ENCODE peak calls at places on chromosomes 2 and 18, in seven cellular contexts. One of them, this sample, is unnamed.

GRCh38 chr2:133986881-133987793 is 266.7 kb upstream of the MGAT5 start:
- DNase-seq in activated T-cell treated with anti-CD3 and anti-CD28 coated beads, Interleukin-2, amount 50 U/mL, for 4 hours: no peak
- DNase-seq in fibroblast of pulmonary artery: no peak
- DNase-seq in activated CD4-positive, alpha-beta T cell treated with anti-CD3 and anti-CD28 coated beads, Interleukin-2, amount 50 U/mL, for 1 hour: no peak
- DNase-seq in stimulated activated CD4-positive, alpha-beta T cell treated with anti-CD3 and anti-CD28 coated beads, Interleukin-1b, Interleukin-23, amount 100 ng/mL, for 24 hours: no peak
- DNase-seq in activated T-helper 1 cell treated with anti-CD3 and anti-CD28 coated beads, Interleukin-2, amount 50 U/mL, for 16 hours: no peak
- DNase-seq in WTC11: no peak
- DNase-seq in this sample: no peak

GRCh38 chr2:143950675-143951074 is 569.2 kb downstream of the ZEB2 start:
- DNase-seq in activated T-cell treated with anti-CD3 and anti-CD28 coated beads, Interleukin-2, amount 50 U/mL, for 4 hours: no peak
- DNase-seq in fibroblast of pulmonary artery: no peak
- DNase-seq in activated CD4-positive, alpha-beta T cell treated with anti-CD3 and anti-CD28 coated beads, Interleukin-2, amount 50 U/mL, for 1 hour: no peak
- DNase-seq in stimulated activated CD4-positive, alpha-beta T cell treated with anti-CD3 and anti-CD28 coated beads, Interleukin-1b, Interleukin-23, amount 100 ng/mL, for 24 hours: no peak
- DNase-seq in activated T-helper 1 cell treated with anti-CD3 and anti-CD28 coated beads, Interleukin-2, amount 50 U/mL, for 16 hours: no peak
- DNase-seq in WTC11: no peak
- DNase-seq in this sample: no peak

GRCh38 chr2:118122768-118123335 is 34.6 kb downstream of the INSIG2 start:
- DNase-seq in activated T-cell treated with anti-CD3 and anti-CD28 coated beads, Interleukin-2, amount 50 U/mL, for 4 hours: no peak
- DNase-seq in fibroblast of pulmonary artery: no peak
- DNase-seq in activated CD4-positive, alpha-beta T cell treated with anti-CD3 and anti-CD28 coated beads, Interleukin-2, amount 50 U/mL, for 1 hour: no peak
- DNase-seq in stimulated activated CD4-positive, alpha-beta T cell treated with anti-CD3 and anti-CD28 coated beads, Interleukin-1b, Interleukin-23, amount 100 ng/mL, for 24 hours: no peak
- DNase-seq in activated T-helper 1 cell treated with anti-CD3 and anti-CD28 coated beads, Interleukin-2, amount 50 U/mL, for 16 hours: no peak
- DNase-seq in WTC11: no peak
- DNase-seq in this sample: peak

GRCh38 chr18:48661421-48661820 is 122.6 kb downstream of the CTIF start:
- DNase-seq in activated T-cell treated with anti-CD3 and anti-CD28 coated beads, Interleukin-2, amount 50 U/mL, for 4 hours: no peak
- DNase-seq in fibroblast of pulmonary artery: no peak
- DNase-seq in activated CD4-positive, alpha-beta T cell treated with anti-CD3 and anti-CD28 coated beads, Interleukin-2, amount 50 U/mL, for 1 hour: no peak
- DNase-seq in stimulated activated CD4-positive, alpha-beta T cell treated with anti-CD3 and anti-CD28 coated beads, Interleukin-1b, Interleukin-23, amount 100 ng/mL, for 24 hours: no peak
- DNase-seq in activated T-helper 1 cell treated with anti-CD3 and anti-CD28 coated beads, Interleukin-2, amount 50 U/mL, for 16 hours: no peak
- DNase-seq in WTC11: no peak
- DNase-seq in this sample: no peak

GRCh38 chr18:5513947-5514346 is 29.9 kb downstream of the EPB41L3 start:
- DNase-seq in activated T-cell treated with anti-CD3 and anti-CD28 coated beads, Interleukin-2, amount 50 U/mL, for 4 hours: no peak
- DNase-seq in fibroblast of pulmonary artery: no peak
- DNase-seq in activated CD4-positive, alpha-beta T cell treated with anti-CD3 and anti-CD28 coated beads, Interleukin-2, amount 50 U/mL, for 1 hour: no peak
- DNase-seq in stimulated activated CD4-positive, alpha-beta T cell treated with anti-CD3 and anti-CD28 coated beads, Interleukin-1b, Interleukin-23, amount 100 ng/mL, for 24 hours: no peak
- DNase-seq in activated T-helper 1 cell treated with anti-CD3 and anti-CD28 coated beads, Interleukin-2, amount 50 U/mL, for 16 hours: no peak
- DNase-seq in WTC11: no peak
- DNase-seq in this sample: no peak

GRCh38 chr18:3791258-3791657 is 341.3 kb downstream of the TGIF1 start:
- DNase-seq in activated T-cell treated with anti-CD3 and anti-CD28 coated beads, Interleukin-2, amount 50 U/mL, for 4 hours: no peak
- DNase-seq in fibroblast of pulmonary artery: peak
- DNase-seq in activated CD4-positive, alpha-beta T cell treated with anti-CD3 and anti-CD28 coated beads, Interleukin-2, amount 50 U/mL, for 1 hour: no peak
- DNase-seq in stimulated activated CD4-positive, alpha-beta T cell treated with anti-CD3 and anti-CD28 coated beads, Interleukin-1b, Interleukin-23, amount 100 ng/mL, for 24 hours: no peak
- DNase-seq in activated T-helper 1 cell treated with anti-CD3 and anti-CD28 coated beads, Interleukin-2, amount 50 U/mL, for 16 hours: no peak
- DNase-seq in WTC11: no peak
- DNase-seq in this sample: no peak

GRCh38 chr2:201275991-201276390 is 15.7 kb downstream of the CASP8 start:
- DNase-seq in activated T-cell treated with anti-CD3 and anti-CD28 coated beads, Interleukin-2, amount 50 U/mL, for 4 hours: no peak
- DNase-seq in fibroblast of pulmonary artery: no peak
- DNase-seq in activated CD4-positive, alpha-beta T cell treated with anti-CD3 and anti-CD28 coated beads, Interleukin-2, amount 50 U/mL, for 1 hour: no peak
- DNase-seq in stimulated activated CD4-positive, alpha-beta T cell treated with anti-CD3 and anti-CD28 coated beads, Interleukin-1b, Interleukin-23, amount 100 ng/mL, for 24 hours: no peak
- DNase-seq in activated T-helper 1 cell treated with anti-CD3 and anti-CD28 coated beads, Interleukin-2, amount 50 U/mL, for 16 hours: no peak
- DNase-seq in WTC11: peak
- DNase-seq in this sample: no peak

GRCh38 chr2:191696001-191696400 is 18.1 kb downstream of the NABP1 start:
- DNase-seq in activated T-cell treated with anti-CD3 and anti-CD28 coated beads, Interleukin-2, amount 50 U/mL, for 4 hours: no peak
- DNase-seq in fibroblast of pulmonary artery: peak
- DNase-seq in activated CD4-positive, alpha-beta T cell treated with anti-CD3 and anti-CD28 coated beads, Interleukin-2, amount 50 U/mL, for 1 hour: no peak
- DNase-seq in stimulated activated CD4-positive, alpha-beta T cell treated with anti-CD3 and anti-CD28 coated beads, Interleukin-1b, Interleukin-23, amount 100 ng/mL, for 24 hours: no peak
- DNase-seq in activated T-helper 1 cell treated with anti-CD3 and anti-CD28 coated beads, Interleukin-2, amount 50 U/mL, for 16 hours: no peak
- DNase-seq in WTC11: no peak
- DNase-seq in this sample: no peak

GRCh38 chr2:29253495-29253894 is 138.3 kb downstream of the CLIP4 start:
- DNase-seq in activated T-cell treated with anti-CD3 and anti-CD28 coated beads, Interleukin-2, amount 50 U/mL, for 4 hours: no peak
- DNase-seq in fibroblast of pulmonary artery: no peak
- DNase-seq in activated CD4-positive, alpha-beta T cell treated with anti-CD3 and anti-CD28 coated beads, Interleukin-2, amount 50 U/mL, for 1 hour: no peak
- DNase-seq in stimulated activated CD4-positive, alpha-beta T cell treated with anti-CD3 and anti-CD28 coated beads, Interleukin-1b, Interleukin-23, amount 100 ng/mL, for 24 hours: no peak
- DNase-seq in activated T-helper 1 cell treated with anti-CD3 and anti-CD28 coated beads, Interleukin-2, amount 50 U/mL, for 16 hours: no peak
- DNase-seq in WTC11: no peak
- DNase-seq in this sample: no peak

GRCh38 chr2:118103963-118104942 is 16.0 kb downstream of the INSIG2 start:
- DNase-seq in activated T-cell treated with anti-CD3 and anti-CD28 coated beads, Interleukin-2, amount 50 U/mL, for 4 hours: no peak
- DNase-seq in fibroblast of pulmonary artery: no peak
- DNase-seq in activated CD4-positive, alpha-beta T cell treated with anti-CD3 and anti-CD28 coated beads, Interleukin-2, amount 50 U/mL, for 1 hour: no peak
- DNase-seq in stimulated activated CD4-positive, alpha-beta T cell treated with anti-CD3 and anti-CD28 coated beads, Interleukin-1b, Interleukin-23, amount 100 ng/mL, for 24 hours: no peak
- DNase-seq in activated T-helper 1 cell treated with anti-CD3 and anti-CD28 coated beads, Interleukin-2, amount 50 U/mL, for 16 hours: no peak
- DNase-seq in WTC11: no peak
- DNase-seq in this sample: no peak

GRCh38 chr2:66439291-66440010 is 4.5 kb downstream of the MEIS1 start:
- DNase-seq in activated T-cell treated with anti-CD3 and anti-CD28 coated beads, Interleukin-2, amount 50 U/mL, for 4 hours: no peak
- DNase-seq in fibroblast of pulmonary artery: peak
- DNase-seq in activated CD4-positive, alpha-beta T cell treated with anti-CD3 and anti-CD28 coated beads, Interleukin-2, amount 50 U/mL, for 1 hour: no peak
- DNase-seq in stimulated activated CD4-positive, alpha-beta T cell treated with anti-CD3 and anti-CD28 coated beads, Interleukin-1b, Interleukin-23, amount 100 ng/mL, for 24 hours: no peak
- DNase-seq in activated T-helper 1 cell treated with anti-CD3 and anti-CD28 coated beads, Interleukin-2, amount 50 U/mL, for 16 hours: no peak
- DNase-seq in WTC11: peak
- DNase-seq in this sample: peak

This sample was measured in mucosa of descending colon.